ENCODE peak calls at places on chromosomes 7 and 10, in five cellular contexts. K, Y, X, W and L are unnamed samples.

GRCh38 chr7:86768967-86769760 is 125.5 kb downstream of the GRM3 start:
- DNase-seq in K (no peak), Y (no peak), X (no peak), W (no peak), L (no peak)

GRCh38 chr7:41995632-41996271 is 241.3 kb downstream of the GLI3 start:
- DNase-seq in K (no peak), Y (no peak), X (no peak), W (no peak), L (no peak)

GRCh38 chr10:6635784-6636183 is 55.7 kb upstream of the PRKCQ start:
- DNase-seq in K (no peak), Y (no peak), X (no peak), W (no peak), L (no peak)

GRCh38 chr7:1233328-1234048 is 816 bp downstream of the UNCX start:
- DNase-seq in K (no peak), Y (no peak), X (no peak), W (peak; percentile 49), L (no peak)

GRCh38 chr7:92731327-92732063 is 104.9 kb downstream of the CDK6 start:
- DNase-seq in K (no peak), Y (no peak), X (peak; percentile 59), W (no peak), L (no peak)

GRCh38 chr7:129774359-129774758 is 162.8 kb downstream of the NRF1 start:
- DNase-seq in K (no peak), Y (no peak), X (no peak), W (peak; percentile 54), L (peak; percentile 77)

GRCh38 chr10:58066979-58067378 is 200.7 kb downstream of the IPMK start:
- DNase-seq in K (no peak), Y (no peak), X (no peak), W (no peak), L (no peak)

GRCh38 chr10:129707406-129708388 is 240.7 kb downstream of the MGMT start:
- DNase-seq in K (peak; percentile 18), Y (peak; percentile 7), X (peak; percentile 65), W (no peak), L (no peak)

GRCh38 chr10:18681366-18681765 is 22.1 kb downstream of the ARL5B start:
- DNase-seq in K (peak; percentile 45), Y (no peak), X (peak; percentile 86), W (no peak), L (no peak)

GRCh38 chr7:47333959-47334358 is 248.0 kb downstream of the TNS3 start:
- DNase-seq in K (no peak), Y (no peak), X (no peak), W (no peak), L (no peak)

GRCh38 chr10:93115661-93116383 is 42.1 kb downstream of the CYP26A1 start:
- DNase-seq in K (peak; percentile 14), Y (no peak), X (peak; percentile 59), W (peak; percentile 63), L (peak; percentile 76)

GRCh38 chr7:25262586-25262985 is 34.3 kb upstream of the NPVF start:
- DNase-seq in K (peak; percentile 54), Y (no peak), X (peak; percentile 35), W (no peak), L (no peak)

GRCh38 chr10:126734957-126735356 is 64.5 kb upstream of the C10orf90 start:
- DNase-seq in K (no peak), Y (no peak), X (no peak), W (no peak), L (no peak)

GRCh38 chr10:103458720-103459119 is at the start of gene CALHM1:
- DNase-seq in K (no peak), Y (no peak), X (no peak), W (peak; percentile 33), L (no peak)

GRCh38 chr7:26397326-26397725 is 105.7 kb downstream of the SNX10 start:
- DNase-seq in K (no peak), Y (no peak), X (no peak), W (no peak), L (no peak)

GRCh38 chr7:24025094-24025493 is 258.9 kb upstream of the NPY start:
- DNase-seq in K (peak; percentile 61), Y (peak; percentile 29), X (peak; percentile 27), W (no peak), L (no peak)

GRCh38 chr7:36180121-36180520 is 27.1 kb downstream of the EEPD1 start:
- DNase-seq in K (no peak), Y (no peak), X (no peak), W (no peak), L (no peak)

GRCh38 chr10:72784551-72785421 is 92.8 kb downstream of the MCU start:
- DNase-seq in K (peak; percentile 81), Y (peak; percentile 81), X (peak; percentile 83), W (peak; percentile 56), L (peak; percentile 63)

GRCh38 chr7:141674702-141675101 is 27.3 kb downstream of the DENND11 start:
- DNase-seq in K (peak; percentile 6), Y (no peak), X (no peak), W (peak; percentile 20), L (peak; percentile 45)

GRCh38 chr7:37759519-37759918 is 76.0 kb downstream of the GPR141 start:
- DNase-seq in K (no peak), Y (no peak), X (no peak), W (no peak), L (peak; percentile 82)

GRCh38 chr10:28411648-28412047 is 108.8 kb upstream of the MPP7 start:
- DNase-seq in K (no peak), Y (no peak), X (no peak), W (no peak), L (no peak)

GRCh38 chr10:28410420-28411135 is 107.7 kb upstream of the MPP7 start:
- DNase-seq in K (no peak), Y (no peak), X (peak; percentile 11), W (no peak), L (no peak)

GRCh38 chr10:28408237-28408777 is 105.4 kb upstream of the MPP7 start:
- DNase-seq in K (no peak), Y (no peak), X (no peak), W (no peak), L (no peak)

DNA sequence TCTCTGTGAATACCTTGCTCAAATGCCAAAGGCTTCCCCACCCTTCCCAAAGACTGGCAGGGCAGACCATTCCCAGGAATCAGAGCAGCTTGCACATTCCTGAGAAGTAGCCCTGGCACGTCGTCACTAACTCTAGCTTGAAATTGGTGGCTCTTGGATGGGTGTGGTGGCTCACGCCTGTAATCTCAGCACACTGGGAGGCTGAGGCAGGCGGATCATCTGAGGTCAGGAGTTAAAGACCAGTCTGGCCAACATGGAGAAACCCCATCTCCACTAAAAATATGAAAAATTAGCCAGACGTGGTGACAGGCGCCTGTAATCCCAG is 108.2 kb upstream of the MPP7 start:
- DNase-seq in K (no peak), Y (no peak), X (no peak), W (no peak), L (no peak)
- TF ChIP-seq CTCF in K (no peak), Y (no peak), X (no peak), W (no peak), L (no peak)

DNA sequence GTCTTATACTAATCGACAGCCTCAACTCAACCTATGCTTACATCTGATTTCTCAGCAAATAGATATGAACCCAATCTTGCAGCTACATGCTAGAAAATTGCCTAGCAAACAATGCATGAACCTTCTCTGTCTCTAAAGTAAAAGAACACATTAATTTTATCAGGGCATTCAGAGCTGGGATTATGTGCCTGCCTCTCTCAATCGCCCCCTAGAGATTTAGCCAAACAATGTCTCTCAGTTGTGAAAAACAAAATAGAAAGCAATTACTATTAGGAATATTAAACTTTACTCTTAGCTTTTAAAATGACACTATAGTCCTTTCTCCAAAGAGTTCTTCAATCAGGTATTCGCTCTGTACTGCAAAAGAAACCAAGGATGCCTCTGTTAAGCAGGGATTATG is 737.1 kb downstream of the PARD3 start:
- DNase-seq in K (no peak), Y (no peak), X (peak; percentile 23), W (no peak), L (no peak)
- TF ChIP-seq CTCF in K (peak; percentile 12), Y (no peak), X (peak; percentile 61), W (no peak), L (no peak)

GRCh38 chr10:101828734-101829551 is 10.7 kb upstream of the OGA start:
- DNase-seq in K (no peak), Y (no peak), X (no peak), W (no peak), L (no peak)
- TF ChIP-seq CTCF in K (no peak), Y (no peak), X (no peak), W (no peak), L (no peak)

DNA sequence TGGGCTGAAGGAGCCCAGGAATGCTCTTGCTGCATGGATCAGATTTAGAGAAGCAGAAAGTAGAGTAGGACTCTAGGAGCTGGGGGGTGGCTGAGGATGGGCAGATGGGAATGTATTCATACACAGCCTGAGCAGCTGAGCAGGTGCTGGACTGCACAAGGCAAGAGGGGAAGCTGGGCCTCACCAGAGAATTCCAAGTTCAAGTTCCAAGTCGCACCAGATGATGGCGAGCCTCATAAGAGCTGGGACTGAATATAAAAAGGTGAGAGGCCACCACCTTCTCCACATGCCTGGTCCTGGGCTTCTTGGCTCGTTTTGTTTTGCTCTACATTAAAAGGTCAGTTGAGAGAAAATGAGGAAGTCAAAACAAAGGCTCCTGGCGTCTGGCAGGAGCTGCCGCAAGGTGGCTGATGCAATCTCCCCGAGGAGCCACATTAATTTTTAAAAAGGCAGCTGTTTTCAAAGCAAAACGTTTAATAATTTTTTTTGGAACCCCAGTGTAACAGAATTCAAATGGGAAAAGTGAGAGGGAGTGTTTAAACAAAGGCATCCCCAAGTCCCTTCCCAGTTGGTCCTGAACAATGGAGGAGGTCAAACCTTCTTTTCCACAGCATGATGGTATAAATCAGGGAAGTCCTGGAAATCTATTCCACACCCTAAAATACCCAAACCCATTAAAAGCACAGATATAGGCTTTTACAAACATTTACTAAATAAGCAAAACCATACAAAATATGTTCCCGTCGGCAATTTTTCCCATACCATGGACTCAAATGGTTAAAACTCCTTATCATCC is 9.5 kb downstream of the CYREN start:
- DNase-seq in K (peak; percentile 40), Y (no peak), X (peak; percentile 72), W (no peak), L (no peak)
- TF ChIP-seq CTCF in K (no peak), Y (no peak), X (peak; percentile 32), W (no peak), L (no peak)

DNA sequence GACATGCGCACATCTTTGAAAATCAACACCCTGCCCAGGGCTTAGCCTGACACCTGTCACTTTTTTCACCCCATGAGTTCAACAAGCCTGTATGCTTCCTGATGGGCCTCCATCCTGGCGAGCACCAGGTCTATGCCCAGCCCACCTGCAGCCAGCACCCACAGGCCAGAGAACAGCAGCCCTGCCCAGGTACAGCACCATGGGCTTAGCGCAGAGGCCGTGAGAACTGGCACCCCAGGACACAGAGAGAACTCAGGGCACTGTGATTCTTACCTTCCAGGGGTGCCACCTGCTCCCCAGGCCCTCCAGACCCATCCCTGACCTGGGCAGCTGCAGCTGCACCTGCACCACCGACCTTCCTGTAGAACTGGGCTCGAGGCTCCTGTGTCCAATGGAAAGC is 536.6 kb downstream of the TCERG1L start:
- DNase-seq in K (no peak), Y (no peak), X (no peak), W (no peak), L (no peak)
- TF ChIP-seq CTCF in K (no peak), Y (no peak), X (no peak), W (no peak), L (no peak)

DNA sequence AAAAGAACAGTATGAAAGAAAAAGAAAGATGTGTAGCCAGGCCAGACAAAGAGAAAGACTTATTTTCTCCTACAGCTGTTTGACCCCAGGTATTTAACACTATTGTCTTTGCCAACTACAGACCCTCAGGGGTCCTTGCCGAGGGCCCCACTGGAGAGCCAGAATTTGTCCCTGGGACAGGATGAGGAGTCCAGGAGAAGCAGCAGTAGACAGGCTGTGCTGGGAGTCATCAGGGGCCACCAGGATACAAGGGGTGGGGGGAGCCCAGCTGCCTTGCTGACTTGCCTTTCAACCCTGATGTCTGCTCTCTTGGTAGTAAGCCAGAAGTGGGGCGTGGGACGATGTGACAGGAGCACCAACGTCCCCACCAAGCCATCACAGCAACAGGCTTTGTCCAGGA is 62.3 kb upstream of the CDCA7L start:
- DNase-seq in K (no peak), Y (no peak), X (no peak), W (no peak), L (no peak)
- TF ChIP-seq CTCF in K (no peak), Y (no peak), X (no peak), W (no peak), L (no peak)